ENCODE peak calls at places on chromosomes 13 and 19, in six cellular contexts. A is thoracic aorta, L is GM23338, W is GM10248, N is astrocyte of the spinal cord, J is HL-60. Q is an unnamed sample.

GRCh38 chr13:104008075-104008474 is 941.9 kb upstream of the SLC10A2 start:
- DNase-seq in J (no peak), W (no peak), N (no peak), A (no peak), L (no peak), Q (no peak)

GRCh38 chr19:11233073-11233472 is 6.3 kb upstream of the ANGPTL8 start:
- DNase-seq in N (no peak), J (no peak), A (no peak), W (no peak), L (no peak), Q (no peak)

GRCh38 chr13:106078191-106078590 is 457.3 kb downstream of the EFNB2 start:
- DNase-seq in N (peak), W (no peak), A (no peak), L (peak), J (no peak), Q (no peak)

GRCh38 chr13:42412812-42413795 is 141.2 kb downstream of the AKAP11 start:
- DNase-seq in J (no peak), N (peak), L (no peak), W (no peak), A (no peak), Q (no peak)

GRCh38 chr13:110232756-110233155 is 74.2 kb downstream of the COL4A1 start:
- DNase-seq in L (no peak), A (no peak), N (no peak), W (no peak), J (no peak), Q (no peak)

GRCh38 chr13:106110241-106110855 is 425.1 kb downstream of the EFNB2 start:
- DNase-seq in J (no peak), L (no peak), N (no peak), A (no peak), W (no peak), Q (no peak)

GRCh38 chr13:111534646-111535461 is 214.4 kb downstream of the TEX29 start:
- DNase-seq in J (no peak), W (no peak), A (no peak), N (no peak), L (peak), Q (no peak)

GRCh38 chr19:17605761-17606745 is 50.6 kb downstream of the COLGALT1 start:
- DNase-seq in L (peak), J (peak), N (peak), W (peak), A (peak), Q (peak)

GRCh38 chr13:42685762-42686560 is 95.4 kb upstream of the FAM216B start:
- DNase-seq in L (no peak), A (no peak), J (no peak), W (no peak), N (no peak), Q (no peak)

GRCh38 chr13:112759834-112760233 is 70.0 kb downstream of the ATP11A start:
- DNase-seq in L (no peak), A (no peak), J (no peak), N (no peak), W (no peak), Q (no peak)

GRCh38 chr13:92122454-92122853 is 724.0 kb downstream of the GPC5 start:
- DNase-seq in J (no peak), A (no peak), L (no peak), W (no peak), N (no peak), Q (no peak)

GRCh38 chr13:66154981-66155380 is 1075.2 kb downstream of the PCDH9 start:
- DNase-seq in A (no peak), N (no peak), W (no peak), J (no peak), L (no peak), Q (no peak)

GRCh38 chr19:507286-508203 is at the start of gene TPGS1:
- DNase-seq in L (peak), J (peak), A (no peak), N (peak), W (peak), Q (peak)

GRCh38 chr13:43786766-43787517 is at the start of gene ENOX1:
- DNase-seq in J (peak), L (peak), N (peak), A (no peak), W (peak), Q (peak)

GRCh38 chr19:5822181-5822844 is 17.2 kb downstream of the FUT6 start:
- DNase-seq in L (no peak), A (no peak), J (no peak), W (no peak), N (no peak), Q (no peak)

GRCh38 chr19:33291623-33292534 is 10.5 kb downstream of the CEBPA start:
- DNase-seq in W (no peak), A (no peak), L (no peak), N (no peak), J (no peak), Q (no peak)

GRCh38 chr13:83498486-83499190 is 383.6 kb downstream of the SLITRK1 start:
- DNase-seq in J (no peak), N (peak), A (no peak), L (no peak), W (no peak), Q (no peak)

GRCh38 chr19:48397263-48397635 is 3.8 kb downstream of the GRIN2D start:
- DNase-seq in W (no peak), A (no peak), J (no peak), L (no peak), N (no peak), Q (no peak)

GRCh38 chr13:74768521-74769090 is 634.4 kb upstream of the KLF12 start:
- DNase-seq in L (no peak), A (no peak), J (no peak), W (no peak), N (peak), Q (no peak)

GRCh38 chr13:29457299-29457698 is 138.2 kb downstream of the SLC7A1 start:
- DNase-seq in L (no peak), N (peak), J (no peak), A (no peak), W (no peak), Q (no peak)

GRCh38 chr19:14686411-14686810 is 3.4 kb upstream of the ZNF333 start:
- DNase-seq in N (peak), W (no peak), A (no peak), L (peak), J (peak), Q (no peak)

GRCh38 chr13:32443111-32443510 is 15.2 kb upstream of the N4BP2L1 start:
- DNase-seq in L (peak), J (no peak), W (peak), N (no peak), A (no peak), Q (peak)

GRCh38 chr19:11091343-11092153 is 2.3 kb downstream of the LDLR start:
- DNase-seq in L (peak), N (peak), W (no peak), A (peak), J (peak), Q (no peak)

GRCh38 chr13:23867027-23867491 is 22.1 kb downstream of the MIPEP start:
- DNase-seq in N (peak), J (no peak), A (no peak), W (no peak), L (no peak), Q (no peak)

GRCh38 chr19:32877323-32877912 is 7.9 kb upstream of the SLC7A9 start:
- DNase-seq in A (no peak), N (no peak), L (no peak), W (no peak), J (no peak), Q (no peak)

GRCh38 chr19:8605514-8605913 is 5.0 kb downstream of the ADAMTS10 start:
- DNase-seq in L (no peak), A (no peak), N (no peak), J (no peak), W (no peak), Q (no peak)

GRCh38 chr13:95463516-95463915 is 89.0 kb upstream of the CLDN10 start:
- DNase-seq in A (no peak), J (no peak), W (no peak), N (no peak), L (no peak), Q (no peak)

GRCh38 chr19:19300613-19301012 is 19.7 kb downstream of the SUGP1 start:
- DNase-seq in J (no peak), A (no peak), L (no peak), W (no peak), N (no peak), Q (no peak)

GRCh38 chr13:39253774-39254173 is 215.5 kb downstream of the NHLRC3 start:
- DNase-seq in N (peak), W (no peak), J (no peak), A (no peak), L (no peak), Q (no peak)

GRCh38 chr19:31113250-31113685 is 236.0 kb downstream of the TSHZ3 start:
- DNase-seq in A (no peak), L (no peak), W (no peak), N (peak), J (no peak), Q (no peak)

GRCh38 chr19:32201661-32202060 is 143.7 kb upstream of the ZNF507 start:
- DNase-seq in L (no peak), W (no peak), A (no peak), N (no peak), J (no peak), Q (no peak)

GRCh38 chr13:26660185-26660584 is 100.4 kb downstream of the GPR12 start:
- DNase-seq in W (no peak), L (no peak), J (no peak), N (no peak), A (no peak), Q (no peak)

GRCh38 chr19:8571006-8571411 is 6.2 kb downstream of the MYO1F start:
- DNase-seq in W (no peak), A (no peak), J (peak), L (no peak), N (peak), Q (peak)

GRCh38 chr13:93903909-93904308 is 575.6 kb downstream of the DCT start:
- DNase-seq in W (no peak), A (no peak), J (no peak), N (peak), L (no peak), Q (no peak)

GRCh38 chr13:89923731-89924130 is 1423.8 kb upstream of the MIR17HG start:
- DNase-seq in W (no peak), N (peak), A (no peak), J (no peak), L (no peak), Q (no peak)

GRCh38 chr13:87671031-87671823 is at the start of gene SLITRK5:
- DNase-seq in A (no peak), N (peak), J (peak), W (peak), L (peak), Q (peak)

GRCh38 chr13:112686364-112686763 is 3.5 kb upstream of the ATP11A start:
- DNase-seq in J (no peak), N (no peak), L (no peak), W (no peak), A (no peak), Q (no peak)

GRCh38 chr19:56547535-56547934 is 8.8 kb downstream of the ZFP28 start:
- DNase-seq in W (no peak), A (no peak), L (peak), J (no peak), N (no peak), Q (no peak)

GRCh38 chr13:71607575-71607974 is 259.4 kb downstream of the DACH1 start:
- DNase-seq in W (no peak), L (no peak), A (no peak), J (no peak), N (no peak), Q (no peak)

GRCh38 chr19:38919837-38920528 is 8.0 kb upstream of the CCER2 start:
- DNase-seq in J (no peak), N (no peak), W (no peak), L (no peak), A (no peak), Q (no peak)

GRCh38 chr19:38917516-38917915 is 5.5 kb upstream of the CCER2 start:
- DNase-seq in L (no peak), N (no peak), W (no peak), A (no peak), J (no peak), Q (no peak)

GRCh38 chr19:38920529-38921419 is 8.8 kb upstream of the CCER2 start:
- DNase-seq in J (no peak), N (no peak), A (no peak), L (no peak), W (no peak), Q (no peak)

GRCh38 chr19:38917921-38918491 is 6.0 kb upstream of the CCER2 start:
- DNase-seq in L (peak), A (no peak), J (no peak), N (no peak), W (no peak), Q (no peak)

DNA sequence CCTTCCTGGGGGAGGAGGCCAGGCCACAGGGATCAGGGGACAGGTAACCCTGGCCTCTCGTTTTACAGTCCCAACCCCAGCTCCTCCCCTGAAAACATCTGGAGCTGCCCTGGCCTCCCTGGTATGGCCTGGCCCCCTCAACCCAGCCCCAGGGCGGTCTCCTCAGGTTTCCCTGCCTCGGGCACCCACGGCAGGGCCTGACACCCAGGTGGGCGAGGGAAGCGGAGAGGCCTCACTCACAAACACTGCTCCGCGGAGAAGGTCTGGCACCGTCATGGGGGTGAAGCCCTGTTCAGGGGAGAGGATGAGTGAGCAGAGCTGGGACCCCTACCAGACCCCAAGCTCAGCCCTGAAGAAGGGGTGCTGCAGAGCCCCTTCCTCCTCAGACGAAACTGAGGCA is 6.5 kb upstream of the CCER2 start:
- DNase-seq in A (no peak), L (no peak), W (no peak), N (no peak), J (no peak), Q (no peak)
- TF ChIP-seq CTCF in A (no peak), L (no peak), W (no peak), N (no peak), J (no peak), Q (no peak)

GRCh38 chr19:58181902-58182576 is 822 bp upstream of the ZNF274 start:
- DNase-seq in J (peak), W (no peak), L (peak), A (no peak), N (no peak), Q (peak)
- TF ChIP-seq CTCF in J (peak), W (peak), L (peak), A (no peak), N (peak), Q (peak)

GRCh38 chr13:53382008-53382407 is 353.4 kb downstream of the OLFM4 start:
- DNase-seq in A (no peak), N (no peak), W (no peak), L (peak), J (no peak), Q (no peak)
- TF ChIP-seq CTCF in A (no peak), N (no peak), W (no peak), L (peak), J (no peak), Q (no peak)

DNA sequence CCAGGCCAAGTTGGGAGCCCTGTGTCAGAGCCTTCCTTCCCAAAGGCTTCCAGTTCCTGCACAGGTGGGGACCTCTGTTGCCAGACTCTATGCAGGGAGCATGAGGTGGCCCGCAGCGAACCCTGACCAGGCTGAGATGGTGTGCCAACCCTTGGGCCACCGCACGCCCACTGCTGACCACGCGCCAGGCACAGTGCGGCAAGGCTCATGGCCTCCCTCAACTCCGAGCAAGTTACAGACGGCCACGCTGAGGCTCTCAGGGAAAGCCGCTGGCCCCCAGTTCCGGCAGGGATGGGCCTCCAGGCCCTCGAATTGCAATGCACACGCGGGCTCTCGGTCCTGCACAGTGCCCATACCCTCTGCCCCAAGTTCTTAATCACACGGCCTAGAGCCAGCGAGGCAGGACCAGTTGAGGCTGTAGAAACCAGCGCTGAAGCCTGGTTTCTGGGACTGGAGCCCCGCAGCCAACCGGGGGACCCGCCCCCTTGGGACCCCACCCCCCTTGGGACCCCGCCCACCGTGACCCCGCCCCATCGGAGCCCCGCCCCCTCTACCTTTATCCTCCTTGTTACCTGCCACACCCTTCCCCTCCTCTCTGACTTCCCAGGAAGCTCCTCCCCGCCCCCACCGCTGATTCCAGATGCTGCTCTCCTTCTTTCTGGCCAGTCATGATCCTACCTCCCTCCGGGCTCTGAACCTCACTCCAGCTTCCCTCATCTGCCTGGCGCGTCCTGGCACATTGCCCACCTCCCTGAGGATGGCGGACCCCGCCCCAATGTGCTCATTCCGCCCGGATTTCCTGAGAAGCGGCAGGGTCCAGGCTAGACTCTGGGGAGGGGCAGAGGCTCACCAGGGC is 6.0 kb downstream of the PEX11G start:
- DNase-seq in L (peak), N (no peak), W (no peak), A (no peak), J (no peak), Q (no peak)
- TF ChIP-seq CTCF in L (no peak), N (no peak), W (no peak), A (no peak), J (no peak), Q (no peak)

DNA sequence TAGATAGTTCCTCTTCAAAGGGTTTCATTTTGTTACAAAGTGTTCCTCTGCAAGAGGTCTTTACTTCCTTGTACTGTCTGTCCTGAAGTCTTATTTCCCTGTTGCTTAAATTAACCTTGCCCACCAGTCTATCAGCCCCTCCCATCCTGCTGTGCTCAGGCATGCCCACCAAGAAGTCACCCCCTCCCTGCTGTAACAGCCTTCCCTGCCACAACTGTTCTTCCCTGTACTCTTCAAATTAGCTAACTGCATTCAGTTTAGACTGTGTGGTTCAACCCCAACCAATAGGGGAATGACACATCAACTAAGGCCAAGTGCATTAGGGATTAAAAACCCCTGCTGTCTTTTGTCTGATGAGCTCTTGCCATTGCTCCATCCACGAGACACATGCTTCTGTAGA is 34.4 kb upstream of the ZNF562 start:
- DNase-seq in W (no peak), L (no peak), J (no peak), A (no peak), N (no peak), Q (no peak)
- TF ChIP-seq CTCF in W (no peak), L (no peak), J (no peak), A (no peak), N (no peak), Q (no peak)

GRCh38 chr19:2846180-2846935 is 5.1 kb downstream of the ZNF555 start:
- DNase-seq in J (no peak), L (no peak), N (no peak), W (no peak), A (no peak), Q (no peak)

GRCh38 chr19:2845107-2845506 is 3.8 kb downstream of the ZNF555 start:
- DNase-seq in W (no peak), L (no peak), A (no peak), J (no peak), N (no peak), Q (no peak)

GRCh38 chr19:2837430-2837829 is 3.8 kb upstream of the ZNF555 start:
- DNase-seq in N (no peak), L (no peak), J (no peak), W (no peak), A (no peak), Q (no peak)

GRCh38 chr19:2841858-2842574 is 741 bp downstream of the ZNF555 start:
- DNase-seq in N (no peak), A (no peak), L (peak), J (no peak), W (peak), Q (peak)

DNA sequence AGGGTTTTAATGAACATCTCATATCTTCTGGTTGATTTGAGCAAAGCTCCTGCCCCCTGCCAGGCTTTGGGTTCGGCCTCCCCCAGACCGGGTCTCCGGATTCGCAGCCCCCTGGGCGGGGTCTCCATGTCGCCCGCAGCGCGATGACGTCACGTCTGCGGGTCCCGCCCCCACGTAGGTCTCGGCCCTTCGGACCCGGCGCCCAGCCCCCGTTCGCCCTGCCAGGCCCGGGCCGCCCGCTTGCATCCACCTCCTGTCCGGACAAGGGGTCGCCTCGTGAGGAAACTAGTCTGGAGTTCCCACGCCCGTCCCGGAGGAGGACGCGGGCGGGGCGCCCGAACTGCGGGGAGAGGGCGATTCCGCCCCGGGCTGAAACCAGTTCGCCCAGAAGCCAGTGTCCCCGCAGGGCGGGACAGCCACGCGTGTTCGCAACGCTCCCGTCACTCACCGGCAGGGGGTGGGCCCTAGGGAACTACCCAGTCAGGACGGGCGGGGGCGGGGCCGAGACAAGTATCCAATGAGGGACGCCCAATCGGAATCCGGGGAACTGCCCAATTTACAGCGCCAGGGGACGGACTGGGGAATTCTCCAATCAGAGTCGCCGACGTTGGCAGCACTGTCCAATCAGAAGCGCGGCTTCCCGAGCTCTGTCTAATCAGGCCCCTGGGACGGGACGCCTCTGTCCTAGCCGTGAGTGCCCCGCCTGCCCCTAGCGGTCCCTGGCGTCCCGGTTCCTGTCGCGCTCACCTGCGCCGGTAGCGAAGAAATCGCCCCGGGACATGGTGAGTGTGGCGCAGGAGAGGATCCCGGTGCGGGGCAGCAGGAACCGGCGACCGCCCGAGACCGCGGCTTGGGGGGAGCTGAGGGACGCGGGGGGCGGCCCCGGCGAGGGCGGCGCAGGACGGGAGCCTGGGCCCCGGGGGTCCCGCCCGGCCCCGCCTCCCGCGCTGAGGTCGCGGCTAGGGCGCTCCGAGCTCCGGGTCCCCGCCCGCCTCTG is at the start of gene ZNF555:
- DNase-seq in W (peak), J (peak), N (peak), A (peak), L (peak), Q (peak)
- TF ChIP-seq CTCF in W (peak), J (no peak), N (peak), A (peak), L (no peak), Q (peak)

Q was measured in GM13976.